ENCODE peak calls at places on chromosomes 12 and 14, in five cellular contexts. B is NCI-H2081; H is right cardiac atrium; D is naive thymus-derived CD4-positive, alpha-beta T cell; N is suprapubic skin. M is an unnamed sample.

GRCh38 chr14:99035712-99036593 is 236.0 kb downstream of the BCL11B start:
- DNase-seq in B (no peak), H (peak; percentile 95), D (no peak), N (peak; percentile 92), M (peak; percentile 93)

GRCh38 chr14:105019861-105020814 is 745 bp downstream of the CDCA4 start:
- DNase-seq in B (no peak), H (peak; percentile 74), D (peak; percentile 46), N (no peak), M (no peak)

GRCh38 chr14:34088918-34089317 is 138.0 kb upstream of the EGLN3 start:
- DNase-seq in B (no peak), H (no peak), D (no peak), N (no peak), M (no peak)

GRCh38 chr12:113912761-113913295 is 53.3 kb downstream of the RBM19 start:
- DNase-seq in B (peak; percentile 61), H (peak; percentile 75), D (peak; percentile 21), N (no peak), M (no peak)

GRCh38 chr12:55619352-55620138 is 17.1 kb upstream of the OR10P1 start:
- DNase-seq in B (peak; percentile 64), H (no peak), D (peak; percentile 69), N (no peak), M (no peak)

GRCh38 chr12:15527201-15527782 is 205.0 kb downstream of the PTPRO start:
- DNase-seq in B (no peak), H (peak; percentile 65), D (no peak), N (no peak), M (no peak)

GRCh38 chr12:10211101-10211974 is 1.3 kb upstream of the GABARAPL1 start:
- DNase-seq in B (no peak), H (peak; percentile 48), D (no peak), N (peak; percentile 66), M (no peak)

GRCh38 chr12:119014368-119014767 is 33.0 kb downstream of the SRRM4 start:
- DNase-seq in B (no peak), H (no peak), D (no peak), N (no peak), M (no peak)

GRCh38 chr12:38541849-38542248 is 225.3 kb downstream of the ALG10B start:
- DNase-seq in B (no peak), H (no peak), D (no peak), N (no peak), M (no peak)

GRCh38 chr12:46770501-46771183 is 55.2 kb downstream of the SLC38A4 start:
- DNase-seq in B (no peak), H (no peak), D (no peak), N (no peak), M (no peak)

GRCh38 chr14:52265248-52265647 is 2.2 kb upstream of the PTGDR start:
- DNase-seq in B (no peak), H (no peak), D (no peak), N (no peak), M (no peak)

GRCh38 chr12:18242380-18243089 is 18.8 kb upstream of the PIK3C2G start:
- DNase-seq in B (no peak), H (no peak), D (no peak), N (no peak), M (no peak)

GRCh38 chr14:73227812-73228781 is 9.2 kb upstream of the PAPLN start:
- DNase-seq in B (no peak), H (peak; percentile 75), D (no peak), N (peak; percentile 86), M (no peak)

GRCh38 chr12:6370576-6370935 is 4.8 kb downstream of the SCNN1A start:
- DNase-seq in B (no peak), H (no peak), D (no peak), N (no peak), M (no peak)

GRCh38 chr14:57391609-57392195 is 1.3 kb downstream of the NAA30 start:
- DNase-seq in B (no peak), H (no peak), D (peak; percentile 2), N (no peak), M (no peak)

GRCh38 chr12:82411561-82412230 is 53.4 kb downstream of the METTL25 start:
- DNase-seq in B (no peak), H (no peak), D (no peak), N (no peak), M (no peak)

GRCh38 chr14:100405752-100406455 is 82.8 kb downstream of the SLC25A47 start:
- DNase-seq in B (no peak), H (no peak), D (no peak), N (no peak), M (peak; percentile 65)

GRCh38 chr14:36582011-36582873 is at the start of gene NKX2-8:
- DNase-seq in B (peak; percentile 34), H (no peak), D (no peak), N (no peak), M (no peak)

GRCh38 chr12:60849723-60850122 is 1253.9 kb downstream of the SLC16A7 start:
- DNase-seq in B (no peak), H (no peak), D (no peak), N (no peak), M (no peak)

GRCh38 chr14:23379331-23380196 is 2.7 kb downstream of the CMTM5 start:
- DNase-seq in B (peak; percentile 41), H (peak; percentile 90), D (peak; percentile 68), N (no peak), M (no peak)

GRCh38 chr12:110270125-110270962 is 10.7 kb upstream of the ATP2A2 start:
- DNase-seq in B (peak; percentile 95), H (peak; percentile 64), D (no peak), N (no peak), M (no peak)